ENCODE peak calls at places on chromosomes 16 and 17, in nine cellular contexts. L, R, I, V, S, P, E, Q and U are unnamed samples.

GRCh38 chr17:75641343-75641742 is 8.1 kb downstream of the SMIM5 start:
- DNase-seq in L (no peak), R (no peak), I (no peak), V (no peak), S (no peak), P (no peak), E (no peak), Q (no peak), U (no peak)

GRCh38 chr17:77465358-77466041 is 324.7 kb downstream of the SEC14L1 start:
- DNase-seq in L (no peak), R (no peak), I (peak; percentile 90), V (no peak), S (peak; percentile 82), P (no peak), E (peak; percentile 82), Q (peak; percentile 63), U (peak; percentile 76)

GRCh38 chr17:81641825-81642489 is 5.0 kb downstream of the TSPAN10 start:
- DNase-seq in L (no peak), R (no peak), I (no peak), V (peak; percentile 86), S (no peak), P (peak; percentile 53), E (no peak), Q (no peak), U (no peak)

GRCh38 chr17:61467416-61468262 is 15.4 kb downstream of the TBX4 start:
- DNase-seq in L (peak; percentile 58), R (no peak), I (peak; percentile 46), V (no peak), S (no peak), P (peak; percentile 87), E (no peak), Q (peak; percentile 94), U (no peak)

GRCh38 chr16:8590811-8591210 is 500 bp upstream of the TMEM114 start:
- DNase-seq in L (no peak), R (no peak), I (no peak), V (no peak), S (no peak), P (no peak), E (no peak), Q (no peak), U (no peak)

GRCh38 chr16:70615933-70616332 is 30.4 kb upstream of the IL34 start:
- DNase-seq in L (no peak), R (no peak), I (no peak), V (no peak), S (no peak), P (no peak), E (no peak), Q (no peak), U (no peak)

GRCh38 chr17:55177159-55177913 is 87.4 kb upstream of the HLF start:
- DNase-seq in L (no peak), R (no peak), I (no peak), V (no peak), S (no peak), P (no peak), E (no peak), Q (no peak), U (no peak)

GRCh38 chr16:84754353-84754856 is 54.6 kb downstream of the USP10 start:
- DNase-seq in L (no peak), R (no peak), I (peak; percentile 74), V (peak; percentile 78), S (peak; percentile 68), P (peak; percentile 73), E (peak; percentile 72), Q (peak; percentile 76), U (peak; percentile 57)

GRCh38 chr16:88713568-88714419 is 7.5 kb downstream of the CTU2 start:
- DNase-seq in L (no peak), R (no peak), I (no peak), V (no peak), S (no peak), P (no peak), E (no peak), Q (no peak), U (no peak)

GRCh38 chr16:27999687-28000086 is 63.8 kb downstream of the GSG1L start:
- DNase-seq in L (peak; percentile 20), R (no peak), I (no peak), V (no peak), S (no peak), P (no peak), E (no peak), Q (no peak), U (no peak)

GRCh38 chr16:10428433-10429168 is 42.7 kb downstream of the ATF7IP2 start:
- DNase-seq in L (no peak), R (no peak), I (no peak), V (no peak), S (no peak), P (no peak), E (no peak), Q (no peak), U (no peak)

GRCh38 chr16:22321340-22322001 is 24.3 kb downstream of the POLR3E start:
- DNase-seq in L (no peak), R (no peak), I (peak; percentile 90), V (peak; percentile 72), S (peak; percentile 69), P (peak; percentile 76), E (peak; percentile 69), Q (peak; percentile 80), U (peak; percentile 67)

GRCh38 chr17:77649717-77650211 is 308.7 kb upstream of the TNRC6C start:
- DNase-seq in L (peak; percentile 16), R (no peak), I (no peak), V (peak; percentile 39), S (no peak), P (no peak), E (no peak), Q (no peak), U (no peak)

GRCh38 chr16:20851601-20852000 is 45.3 kb downstream of the REXO5 start:
- DNase-seq in L (peak; percentile 92), R (peak; percentile 94), I (no peak), V (peak; percentile 20), S (no peak), P (no peak), E (no peak), Q (no peak), U (no peak)

GRCh38 chr17:42698736-42699414 is 16.5 kb downstream of the CNTNAP1 start:
- DNase-seq in L (peak; percentile 81), R (no peak), I (no peak), V (no peak), S (no peak), P (peak; percentile 65), E (no peak), Q (no peak), U (no peak)

GRCh38 chr16:9980981-9981380 is 201.2 kb downstream of the GRIN2A start:
- DNase-seq in L (no peak), R (peak; percentile 53), I (no peak), V (no peak), S (no peak), P (no peak), E (no peak), Q (no peak), U (no peak)

GRCh38 chr17:44144966-44145739 is 3.4 kb downstream of the HROB start:
- DNase-seq in L (no peak), R (no peak), I (no peak), V (no peak), S (no peak), P (no peak), E (no peak), Q (no peak), U (no peak)

GRCh38 chr17:8226536-8227237 is 16.3 kb upstream of the AURKB start:
- DNase-seq in L (peak; percentile 91), R (peak; percentile 93), I (peak; percentile 70), V (peak; percentile 79), S (no peak), P (peak; percentile 95), E (peak; percentile 60), Q (peak; percentile 90), U (no peak)

GRCh38 chr16:50208460-50208931 is 55.4 kb downstream of the TENT4B start:
- DNase-seq in L (no peak), R (no peak), I (no peak), V (no peak), S (no peak), P (no peak), E (no peak), Q (no peak), U (no peak)

GRCh38 chr16:55494994-55495421 is 13.9 kb upstream of the LPCAT2 start:
- DNase-seq in L (no peak), R (peak; percentile 90), I (no peak), V (no peak), S (no peak), P (no peak), E (no peak), Q (no peak), U (no peak)

GRCh38 chr17:19002805-19003542 is 1.6 kb downstream of the FAM83G start:
- DNase-seq in L (no peak), R (no peak), I (no peak), V (no peak), S (no peak), P (no peak), E (no peak), Q (no peak), U (no peak)

GRCh38 chr17:13410874-13411273 is 190.9 kb downstream of the HS3ST3A1 start:
- DNase-seq in L (no peak), R (no peak), I (no peak), V (no peak), S (no peak), P (no peak), E (no peak), Q (no peak), U (no peak)

GRCh38 chr16:84845496-84846002 is 25.8 kb downstream of the CRISPLD2 start:
- DNase-seq in L (no peak), R (no peak), I (no peak), V (no peak), S (no peak), P (no peak), E (no peak), Q (no peak), U (no peak)

GRCh38 chr17:76751416-76751993 is 13.6 kb downstream of the MFSD11 start:
- DNase-seq in L (no peak), R (no peak), I (no peak), V (no peak), S (no peak), P (no peak), E (no peak), Q (no peak), U (no peak)

GRCh38 chr17:66450008-66450856 is 147.8 kb downstream of the PRKCA start:
- DNase-seq in L (no peak), R (no peak), I (no peak), V (no peak), S (no peak), P (no peak), E (no peak), Q (no peak), U (no peak)

GRCh38 chr17:68383443-68384321 is 73.6 kb downstream of the WIPI1 start:
- DNase-seq in L (no peak), R (no peak), I (no peak), V (no peak), S (peak; percentile 9), P (no peak), E (no peak), Q (no peak), U (no peak)

GRCh38 chr17:17765921-17766320 is 70.9 kb downstream of the SREBF1 start:
- DNase-seq in L (no peak), R (no peak), I (no peak), V (no peak), S (no peak), P (no peak), E (no peak), Q (no peak), U (no peak)

GRCh38 chr16:51431517-51432241 is 280.6 kb upstream of the SALL1 start:
- DNase-seq in L (no peak), R (no peak), I (no peak), V (peak; percentile 6), S (no peak), P (no peak), E (no peak), Q (no peak), U (no peak)

GRCh38 chr17:78226055-78226751 is 5.2 kb upstream of the TMEM235 start:
- DNase-seq in L (no peak), R (no peak), I (no peak), V (no peak), S (no peak), P (no peak), E (no peak), Q (no peak), U (no peak)